ENCODE peak calls at places on chromosomes 6 and 20, in ten cellular contexts. One of them, this sample, is unnamed. For H3K36me3 and H3K9me2, the result is how much of the 10 kb centered on the place peaks cover.

GRCh38 chr6:33880746-33881145 is 76.9 kb upstream of the MLN start:
- DNase-seq in GM23248: no peak
- DNase-seq in PC-3: no peak
- DNase-seq in PC-9: no peak
- DNase-seq in HCT116: no peak
- DNase-seq in MM.1S: no peak
- DNase-seq in SK-N-SH: no peak
- DNase-seq in GM23338: no peak
- DNase-seq in OCI-LY7: no peak
- DNase-seq in Karpas-422: no peak
- DNase-seq in this sample: no peak

GRCh38 chr6:129759851-129760595 is 50.0 kb upstream of the ARHGAP18 start:
- DNase-seq in GM23248: peak
- DNase-seq in PC-3: no peak
- DNase-seq in PC-9: no peak
- DNase-seq in HCT116: no peak
- DNase-seq in MM.1S: no peak
- DNase-seq in SK-N-SH: no peak
- DNase-seq in GM23338: no peak
- DNase-seq in OCI-LY7: no peak
- DNase-seq in Karpas-422: no peak
- DNase-seq in this sample: no peak

GRCh38 chr6:64023693-64024092 is 388.1 kb downstream of the PHF3 start:
- DNase-seq in GM23248: no peak
- DNase-seq in PC-3: no peak
- DNase-seq in PC-9: no peak
- DNase-seq in HCT116: no peak
- DNase-seq in MM.1S: no peak
- DNase-seq in SK-N-SH: no peak
- DNase-seq in GM23338: no peak
- DNase-seq in OCI-LY7: no peak
- DNase-seq in Karpas-422: no peak
- DNase-seq in this sample: no peak

GRCh38 chr6:38259736-38260135 is 380.0 kb downstream of the BTBD9 start:
- DNase-seq in GM23248: peak
- DNase-seq in PC-3: peak
- DNase-seq in PC-9: peak
- DNase-seq in HCT116: no peak
- DNase-seq in MM.1S: no peak
- DNase-seq in SK-N-SH: no peak
- DNase-seq in GM23338: no peak
- DNase-seq in OCI-LY7: no peak
- DNase-seq in Karpas-422: no peak
- DNase-seq in this sample: no peak

GRCh38 chr20:9807176-9807575 is 31.7 kb downstream of the PAK5 start:
- DNase-seq in GM23248: no peak
- DNase-seq in PC-3: no peak
- DNase-seq in PC-9: no peak
- DNase-seq in HCT116: no peak
- DNase-seq in MM.1S: no peak
- DNase-seq in SK-N-SH: no peak
- DNase-seq in GM23338: no peak
- DNase-seq in OCI-LY7: no peak
- DNase-seq in Karpas-422: no peak
- DNase-seq in this sample: no peak

GRCh38 chr6:170175644-170176620 is 114.9 kb downstream of the DLL1 start:
- DNase-seq in GM23248: no peak
- DNase-seq in PC-3: no peak
- DNase-seq in PC-9: no peak
- DNase-seq in HCT116: no peak
- DNase-seq in MM.1S: no peak
- DNase-seq in SK-N-SH: peak
- DNase-seq in GM23338: no peak
- DNase-seq in OCI-LY7: no peak
- DNase-seq in Karpas-422: peak
- DNase-seq in this sample: no peak

GRCh38 chr6:35725721-35726438 is 11.0 kb upstream of the ARMC12 start:
- DNase-seq in GM23248: peak
- DNase-seq in PC-3: no peak
- DNase-seq in PC-9: no peak
- DNase-seq in HCT116: no peak
- DNase-seq in MM.1S: no peak
- DNase-seq in SK-N-SH: no peak
- DNase-seq in GM23338: no peak
- DNase-seq in OCI-LY7: peak
- DNase-seq in Karpas-422: no peak
- DNase-seq in this sample: peak

GRCh38 chr6:3102875-3103274 is 15.6 kb upstream of the BPHL start:
- DNase-seq in GM23248: peak
- DNase-seq in PC-3: no peak
- DNase-seq in PC-9: no peak
- DNase-seq in HCT116: no peak
- DNase-seq in MM.1S: no peak
- DNase-seq in SK-N-SH: no peak
- DNase-seq in GM23338: no peak
- DNase-seq in OCI-LY7: no peak
- DNase-seq in Karpas-422: no peak
- DNase-seq in this sample: no peak

GRCh38 chr20:61166324-61166723 is 85.7 kb upstream of the CDH4 start:
- DNase-seq in GM23248: peak
- DNase-seq in PC-3: no peak
- DNase-seq in PC-9: no peak
- DNase-seq in HCT116: no peak
- DNase-seq in MM.1S: no peak
- DNase-seq in SK-N-SH: no peak
- DNase-seq in GM23338: no peak
- DNase-seq in OCI-LY7: no peak
- DNase-seq in Karpas-422: no peak
- DNase-seq in this sample: no peak

GRCh38 chr6:160999508-160999907 is 7.9 kb downstream of the MAP3K4 start:
- DNase-seq in GM23248: no peak
- DNase-seq in PC-3: no peak
- DNase-seq in PC-9: no peak
- DNase-seq in HCT116: no peak
- DNase-seq in MM.1S: no peak
- DNase-seq in SK-N-SH: no peak
- DNase-seq in GM23338: no peak
- DNase-seq in OCI-LY7: no peak
- DNase-seq in Karpas-422: no peak
- DNase-seq in this sample: no peak

GRCh38 chr6:106446287-106446885 is 85.9 kb downstream of the CRYBG1 start:
- DNase-seq in GM23248: peak
- DNase-seq in PC-3: peak
- DNase-seq in PC-9: no peak
- DNase-seq in HCT116: no peak
- DNase-seq in MM.1S: peak
- DNase-seq in SK-N-SH: peak
- DNase-seq in GM23338: peak
- DNase-seq in OCI-LY7: peak
- DNase-seq in Karpas-422: peak
- DNase-seq in this sample: no peak

GRCh38 chr6:71533939-71534379 is 245.3 kb downstream of the OGFRL1 start:
- DNase-seq in GM23248: peak
- DNase-seq in PC-3: peak
- DNase-seq in PC-9: no peak
- DNase-seq in HCT116: peak
- DNase-seq in MM.1S: no peak
- DNase-seq in SK-N-SH: peak
- DNase-seq in GM23338: peak
- DNase-seq in OCI-LY7: peak
- DNase-seq in Karpas-422: no peak
- DNase-seq in this sample: peak

GRCh38 chr6:30741789-30742315 is 635 bp downstream of the FLOT1 start:
- DNase-seq in GM23248: no peak
- DNase-seq in PC-3: peak
- DNase-seq in PC-9: no peak
- DNase-seq in HCT116: no peak
- DNase-seq in MM.1S: no peak
- DNase-seq in SK-N-SH: no peak
- DNase-seq in GM23338: no peak
- DNase-seq in OCI-LY7: no peak
- DNase-seq in Karpas-422: peak
- DNase-seq in this sample: peak

GRCh38 chr6:30740540-30740870 is 2.0 kb downstream of the FLOT1 start:
- DNase-seq in GM23248: no peak
- DNase-seq in PC-3: no peak
- DNase-seq in PC-9: no peak
- DNase-seq in HCT116: no peak
- DNase-seq in MM.1S: no peak
- DNase-seq in SK-N-SH: no peak
- DNase-seq in GM23338: no peak
- DNase-seq in OCI-LY7: no peak
- DNase-seq in Karpas-422: no peak
- DNase-seq in this sample: no peak

GRCh38 chr6:30743099-30744053 is 889 bp upstream of the FLOT1 start:
- DNase-seq in GM23248: peak
- DNase-seq in PC-3: no peak
- DNase-seq in PC-9: no peak
- DNase-seq in HCT116: no peak
- DNase-seq in MM.1S: peak
- DNase-seq in SK-N-SH: peak
- DNase-seq in GM23338: no peak
- DNase-seq in OCI-LY7: no peak
- DNase-seq in Karpas-422: peak
- DNase-seq in this sample: no peak

GRCh38 chr6:30742316-30743098 is at the start of gene FLOT1:
- DNase-seq in GM23248: peak
- DNase-seq in PC-3: peak
- DNase-seq in PC-9: peak
- DNase-seq in HCT116: peak
- DNase-seq in MM.1S: peak
- DNase-seq in SK-N-SH: peak
- DNase-seq in GM23338: peak
- DNase-seq in OCI-LY7: peak
- DNase-seq in Karpas-422: peak
- DNase-seq in this sample: peak

GRCh38 chr6:30740993-30741784 is 1.3 kb downstream of the FLOT1 start:
- DNase-seq in GM23248: peak
- DNase-seq in PC-3: peak
- DNase-seq in PC-9: no peak
- DNase-seq in HCT116: no peak
- DNase-seq in MM.1S: no peak
- DNase-seq in SK-N-SH: no peak
- DNase-seq in GM23338: no peak
- DNase-seq in OCI-LY7: no peak
- DNase-seq in Karpas-422: peak
- DNase-seq in this sample: no peak
- H3K36me3 ChIP-seq in GM23248: under half
- H3K36me3 ChIP-seq in PC-3: under half
- H3K36me3 ChIP-seq in PC-9: under half
- H3K36me3 ChIP-seq in HCT116: under half
- H3K36me3 ChIP-seq in MM.1S: under half
- H3K36me3 ChIP-seq in SK-N-SH: under half
- H3K36me3 ChIP-seq in GM23338: under half
- H3K36me3 ChIP-seq in OCI-LY7: under half
- H3K36me3 ChIP-seq in Karpas-422: under half
- H3K36me3 ChIP-seq in this sample: under half

DNA sequence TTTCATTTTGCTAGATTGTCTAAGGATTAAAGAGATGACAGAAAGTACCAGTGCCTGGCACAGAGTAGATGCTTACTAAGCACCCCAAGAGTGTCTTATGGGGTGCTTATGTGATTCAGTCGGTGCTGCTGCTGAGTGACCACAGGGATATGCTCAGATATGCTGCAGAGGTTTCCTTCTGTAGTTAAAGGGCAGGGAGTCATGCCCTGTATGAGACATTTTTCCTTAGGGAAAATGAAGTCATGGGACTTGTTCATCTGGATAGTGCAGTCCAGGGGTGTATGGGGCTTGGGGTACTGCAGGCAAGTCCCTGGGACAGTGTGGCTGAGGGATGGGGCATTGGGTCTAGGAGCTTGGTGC is 25.1 kb downstream of the TOX2 start:
- DNase-seq in GM23248: no peak
- DNase-seq in PC-3: peak
- DNase-seq in PC-9: peak
- DNase-seq in HCT116: no peak
- DNase-seq in MM.1S: peak
- DNase-seq in SK-N-SH: no peak
- DNase-seq in GM23338: no peak
- DNase-seq in OCI-LY7: no peak
- DNase-seq in Karpas-422: no peak
- DNase-seq in this sample: no peak
- H3K9me2 ChIP-seq in GM23248: under half
- H3K9me2 ChIP-seq in PC-3: under half
- H3K9me2 ChIP-seq in PC-9: under half
- H3K9me2 ChIP-seq in HCT116: under half
- H3K9me2 ChIP-seq in MM.1S: under half
- H3K9me2 ChIP-seq in SK-N-SH: under half
- H3K9me2 ChIP-seq in GM23338: under half
- H3K9me2 ChIP-seq in OCI-LY7: under half
- H3K9me2 ChIP-seq in Karpas-422: under half
- H3K9me2 ChIP-seq in this sample: under half

GRCh38 chr6:26464416-26465131 is 6.8 kb downstream of the BTN2A1 start:
- DNase-seq in GM23248: no peak
- DNase-seq in PC-3: no peak
- DNase-seq in PC-9: no peak
- DNase-seq in HCT116: no peak
- DNase-seq in MM.1S: no peak
- DNase-seq in SK-N-SH: no peak
- DNase-seq in GM23338: no peak
- DNase-seq in OCI-LY7: no peak
- DNase-seq in Karpas-422: no peak
- DNase-seq in this sample: no peak
- H3K36me3 ChIP-seq in GM23248: half or more
- H3K36me3 ChIP-seq in PC-3: half or more
- H3K36me3 ChIP-seq in PC-9: under half
- H3K36me3 ChIP-seq in HCT116: half or more
- H3K36me3 ChIP-seq in MM.1S: under half
- H3K36me3 ChIP-seq in SK-N-SH: half or more
- H3K36me3 ChIP-seq in GM23338: under half
- H3K36me3 ChIP-seq in OCI-LY7: half or more
- H3K36me3 ChIP-seq in Karpas-422: half or more
- H3K36me3 ChIP-seq in this sample: under half

GRCh38 chr6:140462495-140463311 is 1088.3 kb upstream of the CITED2 start:
- DNase-seq in GM23248: peak
- DNase-seq in PC-3: peak
- DNase-seq in PC-9: peak
- DNase-seq in HCT116: peak
- DNase-seq in MM.1S: no peak
- DNase-seq in SK-N-SH: no peak
- DNase-seq in GM23338: peak
- DNase-seq in OCI-LY7: no peak
- DNase-seq in Karpas-422: no peak
- DNase-seq in this sample: peak

GRCh38 chr6:140464720-140465119 is 1090.3 kb upstream of the CITED2 start:
- DNase-seq in GM23248: no peak
- DNase-seq in PC-3: no peak
- DNase-seq in PC-9: no peak
- DNase-seq in HCT116: no peak
- DNase-seq in MM.1S: no peak
- DNase-seq in SK-N-SH: no peak
- DNase-seq in GM23338: no peak
- DNase-seq in OCI-LY7: no peak
- DNase-seq in Karpas-422: no peak
- DNase-seq in this sample: no peak

GRCh38 chr6:140463312-140463710 is 1088.9 kb upstream of the CITED2 start:
- DNase-seq in GM23248: no peak
- DNase-seq in PC-3: no peak
- DNase-seq in PC-9: no peak
- DNase-seq in HCT116: no peak
- DNase-seq in MM.1S: no peak
- DNase-seq in SK-N-SH: no peak
- DNase-seq in GM23338: no peak
- DNase-seq in OCI-LY7: no peak
- DNase-seq in Karpas-422: no peak
- DNase-seq in this sample: no peak

GRCh38 chr6:140460267-140460666 is 1085.8 kb upstream of the CITED2 start:
- DNase-seq in GM23248: no peak
- DNase-seq in PC-3: no peak
- DNase-seq in PC-9: no peak
- DNase-seq in HCT116: no peak
- DNase-seq in MM.1S: no peak
- DNase-seq in SK-N-SH: no peak
- DNase-seq in GM23338: no peak
- DNase-seq in OCI-LY7: no peak
- DNase-seq in Karpas-422: no peak
- DNase-seq in this sample: peak
- H3K9me2 ChIP-seq in GM23248: under half
- H3K9me2 ChIP-seq in PC-3: under half
- H3K9me2 ChIP-seq in PC-9: under half
- H3K9me2 ChIP-seq in HCT116: under half
- H3K9me2 ChIP-seq in MM.1S: under half
- H3K9me2 ChIP-seq in SK-N-SH: under half
- H3K9me2 ChIP-seq in GM23338: under half
- H3K9me2 ChIP-seq in OCI-LY7: under half
- H3K9me2 ChIP-seq in Karpas-422: under half
- H3K9me2 ChIP-seq in this sample: under half

This sample was measured in hepatocyte.